ENCODE peak calls at places on chromosomes 16 and 17, in seven cellular contexts. Z, G, L, E, K, T and D are unnamed samples.
A peak's percentile ranks its signal among the peaks of the same experiment; 100 is the strongest.

GRCh38 chr17:64107517-64108235 is 22.3 kb downstream of the ERN1 start:
- DNase-seq in Z (no peak), G (no peak), L (no peak), E (no peak), K (peak; percentile 51), T (no peak), D (no peak)

GRCh38 chr17:55699178-55699865 is 23.3 kb downstream of the TMEM100 start:
- DNase-seq in Z (no peak), G (no peak), L (no peak), E (no peak), K (no peak), T (no peak), D (no peak)

GRCh38 chr16:12531937-12532336 is 271.8 kb downstream of the CPPED1 start:
- DNase-seq in Z (no peak), G (no peak), L (no peak), E (no peak), K (no peak), T (no peak), D (no peak)

GRCh38 chr16:84720180-84720579 is 20.4 kb downstream of the USP10 start:
- DNase-seq in Z (no peak), G (no peak), L (no peak), E (no peak), K (no peak), T (no peak), D (peak; percentile 48)

GRCh38 chr17:79082311-79083190 is 7.9 kb downstream of the ENGASE start:
- DNase-seq in Z (peak; percentile 18), G (no peak), L (no peak), E (peak; percentile 40), K (no peak), T (no peak), D (peak; percentile 73)

GRCh38 chr17:17514361-17514992 is 18.3 kb upstream of the RASD1 start:
- DNase-seq in Z (no peak), G (no peak), L (no peak), E (no peak), K (no peak), T (no peak), D (no peak)

GRCh38 chr17:79993390-79994221 is 42.1 kb downstream of the TBC1D16 start:
- DNase-seq in Z (no peak), G (no peak), L (peak; percentile 59), E (peak; percentile 78), K (peak; percentile 90), T (no peak), D (peak; percentile 97)

GRCh38 chr16:89658221-89658879 is 714 bp downstream of the SPATA33 start:
- DNase-seq in Z (no peak), G (no peak), L (no peak), E (peak; percentile 31), K (no peak), T (no peak), D (peak; percentile 45)

GRCh38 chr16:87067890-87068289 is 249.3 kb downstream of the C16orf95 start:
- DNase-seq in Z (no peak), G (no peak), L (no peak), E (no peak), K (no peak), T (no peak), D (no peak)

GRCh38 chr17:78753316-78754250 is 28.5 kb downstream of the CYTH1 start:
- DNase-seq in Z (no peak), G (no peak), L (no peak), E (no peak), K (no peak), T (no peak), D (no peak)

GRCh38 chr17:12098568-12098967 is 77.9 kb downstream of the MAP2K4 start:
- DNase-seq in Z (no peak), G (no peak), L (no peak), E (no peak), K (no peak), T (no peak), D (no peak)

GRCh38 chr17:74296548-74296936 is 22.5 kb downstream of the DNAI2 start:
- DNase-seq in Z (no peak), G (peak; percentile 13), L (peak; percentile 11), E (peak; percentile 40), K (no peak), T (no peak), D (peak; percentile 88)

GRCh38 chr16:57622361-57623250 is 5.8 kb upstream of the ADGRG1 start:
- DNase-seq in Z (no peak), G (no peak), L (no peak), E (no peak), K (no peak), T (no peak), D (no peak)

GRCh38 chr17:63365366-63366237 is 80.5 kb downstream of the CYB561 start:
- DNase-seq in Z (no peak), G (no peak), L (no peak), E (no peak), K (no peak), T (no peak), D (no peak)

GRCh38 chr16:87464691-87465300 is 28.0 kb downstream of the ZCCHC14 start:
- DNase-seq in Z (no peak), G (no peak), L (peak; percentile 62), E (peak; percentile 58), K (no peak), T (no peak), D (peak; percentile 80)

GRCh38 chr16:67783353-67783725 is 23.0 kb downstream of the RANBP10 start:
- DNase-seq in Z (no peak), G (no peak), L (no peak), E (no peak), K (no peak), T (no peak), D (no peak)

GRCh38 chr16:88487920-88488842 is 35.1 kb downstream of the ZFPM1 start:
- DNase-seq in Z (no peak), G (no peak), L (no peak), E (peak; percentile 96), K (no peak), T (no peak), D (peak; percentile 92)

GRCh38 chr16:56354746-56355145 is 70.6 kb downstream of the AMFR start:
- DNase-seq in Z (no peak), G (no peak), L (no peak), E (no peak), K (no peak), T (no peak), D (no peak)

GRCh38 chr17:63134867-63135266 is 168.8 kb downstream of the TANC2 start:
- DNase-seq in Z (no peak), G (no peak), L (no peak), E (no peak), K (no peak), T (no peak), D (no peak)

GRCh38 chr16:12159672-12160071 is 183.1 kb downstream of the SNX29 start:
- DNase-seq in Z (no peak), G (no peak), L (no peak), E (no peak), K (no peak), T (no peak), D (no peak)

GRCh38 chr17:16313159-16314090 is 39.8 kb downstream of the CENPV start:
- DNase-seq in Z (no peak), G (no peak), L (no peak), E (no peak), K (peak; percentile 33), T (no peak), D (peak; percentile 68)

GRCh38 chr17:55570360-55570759 is 59.1 kb upstream of the SMIM36 start:
- DNase-seq in Z (no peak), G (no peak), L (no peak), E (no peak), K (no peak), T (no peak), D (no peak)

GRCh38 chr17:50872710-50873424 is 6.7 kb upstream of the TOB1 start:
- DNase-seq in Z (no peak), G (no peak), L (no peak), E (no peak), K (no peak), T (no peak), D (no peak)

GRCh38 chr16:8972843-8973586 is 9.3 kb upstream of the USP7 start:
- DNase-seq in Z (no peak), G (no peak), L (no peak), E (no peak), K (no peak), T (no peak), D (no peak)

GRCh38 chr17:31147507-31148202 is 52.9 kb downstream of the NF1 start:
- DNase-seq in Z (no peak), G (no peak), L (no peak), E (no peak), K (no peak), T (no peak), D (peak; percentile 6)

GRCh38 chr16:27520982-27521673 is 28.6 kb downstream of the GTF3C1 start:
- DNase-seq in Z (no peak), G (no peak), L (no peak), E (no peak), K (no peak), T (no peak), D (no peak)